ENCODE peak calls at places on chromosome 18, in six cellular contexts. T, Q, P, V, G and B are unnamed samples.

GRCh38 chr18:417495-417894 is 83.0 kb downstream of the COLEC12 start:
- DNase-seq in Q (no peak), V (no peak), G (no peak), P (no peak), T (no peak), B (no peak)

GRCh38 chr18:50649821-50650220 is 89.9 kb downstream of the MAPK4 start:
- DNase-seq in Q (peak; percentile 95), G (no peak), V (no peak), P (no peak), T (peak; percentile 54), B (no peak)

GRCh38 chr18:63936156-63936931 is 12.8 kb upstream of the HMSD start:
- DNase-seq in G (peak; percentile 96), P (peak; percentile 82), T (peak; percentile 83), Q (peak; percentile 88), V (peak; percentile 97), B (peak; percentile 64)

GRCh38 chr18:9988665-9989064 is 74.8 kb downstream of the VAPA start:
- DNase-seq in V (no peak), T (no peak), Q (no peak), P (no peak), G (no peak), B (no peak)

GRCh38 chr18:54590945-54591344 is at the start of gene DYNAP:
- DNase-seq in Q (no peak), T (no peak), P (no peak), V (no peak), G (no peak), B (no peak)

GRCh38 chr18:62454527-62454926 is 68.3 kb upstream of the ZCCHC2 start:
- DNase-seq in Q (no peak), T (no peak), V (no peak), P (no peak), G (no peak), B (no peak)

GRCh38 chr18:67133669-67134068 is 382.9 kb downstream of the DSEL start:
- DNase-seq in G (no peak), T (no peak), P (no peak), Q (no peak), V (no peak), B (no peak)

GRCh38 chr18:12884521-12885323 is 685 bp upstream of the PTPN2 start:
- DNase-seq in G (no peak), P (no peak), T (no peak), Q (no peak), V (peak; percentile 70), B (no peak)

GRCh38 chr18:32300914-32301313 is 111.1 kb downstream of the MEP1B start:
- DNase-seq in V (no peak), T (no peak), G (no peak), Q (no peak), P (no peak), B (no peak)

GRCh38 chr18:76075777-76076176 is 419.3 kb downstream of the ZNF516 start:
- DNase-seq in T (no peak), P (no peak), G (no peak), Q (no peak), V (no peak), B (no peak)

GRCh38 chr18:47981320-47981719 is 50.9 kb upstream of the SMAD2 start:
- DNase-seq in G (no peak), T (no peak), V (no peak), P (no peak), Q (no peak), B (no peak)

GRCh38 chr18:47981830-47982229 is 51.4 kb upstream of the SMAD2 start:
- DNase-seq in G (no peak), P (no peak), V (no peak), Q (no peak), T (no peak), B (no peak)

GRCh38 chr18:47978141-47978540 is 47.7 kb upstream of the SMAD2 start:
- DNase-seq in P (no peak), T (no peak), G (no peak), V (no peak), Q (no peak), B (no peak)

GRCh38 chr18:47978603-47979002 is 48.1 kb upstream of the SMAD2 start:
- DNase-seq in T (no peak), Q (no peak), V (no peak), P (no peak), G (no peak), B (no peak)

DNA sequence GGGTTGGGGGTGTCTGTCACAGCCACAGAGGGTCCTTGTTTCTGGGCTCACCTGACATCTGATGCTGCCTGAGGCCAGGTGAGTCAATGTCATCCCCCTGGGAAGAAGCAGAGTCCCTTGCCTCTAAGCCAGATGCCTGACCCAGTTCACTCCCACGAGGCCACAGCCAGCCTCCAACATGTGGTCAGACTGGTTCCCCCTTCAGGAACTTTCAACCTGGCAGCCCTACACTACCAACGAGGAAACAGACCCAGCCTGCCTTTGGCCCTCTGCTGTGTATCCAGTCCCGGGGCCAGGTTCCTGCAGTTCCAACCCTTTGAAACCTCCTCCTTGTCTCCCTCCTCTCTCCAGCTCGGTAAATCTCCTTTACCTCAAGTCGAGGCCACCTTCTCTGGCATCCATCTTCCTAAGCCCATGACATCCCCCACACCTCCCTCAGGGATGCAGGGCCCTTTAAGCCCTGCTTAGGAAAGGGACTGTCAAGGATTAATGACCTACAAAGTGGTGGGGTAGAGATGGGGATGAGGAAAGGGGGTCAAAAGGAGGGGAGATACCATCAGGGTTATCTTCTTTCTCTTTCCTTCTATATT is 49.2 kb upstream of the SMAD2 start:
- DNase-seq in P (peak; percentile 34), Q (no peak), T (no peak), G (no peak), V (peak; percentile 60), B (no peak)
- TF ChIP-seq POLR2AphosphoS5 in P (no peak), Q (no peak), T (no peak), G (no peak), V (peak; percentile 58), B (no peak)

DNA sequence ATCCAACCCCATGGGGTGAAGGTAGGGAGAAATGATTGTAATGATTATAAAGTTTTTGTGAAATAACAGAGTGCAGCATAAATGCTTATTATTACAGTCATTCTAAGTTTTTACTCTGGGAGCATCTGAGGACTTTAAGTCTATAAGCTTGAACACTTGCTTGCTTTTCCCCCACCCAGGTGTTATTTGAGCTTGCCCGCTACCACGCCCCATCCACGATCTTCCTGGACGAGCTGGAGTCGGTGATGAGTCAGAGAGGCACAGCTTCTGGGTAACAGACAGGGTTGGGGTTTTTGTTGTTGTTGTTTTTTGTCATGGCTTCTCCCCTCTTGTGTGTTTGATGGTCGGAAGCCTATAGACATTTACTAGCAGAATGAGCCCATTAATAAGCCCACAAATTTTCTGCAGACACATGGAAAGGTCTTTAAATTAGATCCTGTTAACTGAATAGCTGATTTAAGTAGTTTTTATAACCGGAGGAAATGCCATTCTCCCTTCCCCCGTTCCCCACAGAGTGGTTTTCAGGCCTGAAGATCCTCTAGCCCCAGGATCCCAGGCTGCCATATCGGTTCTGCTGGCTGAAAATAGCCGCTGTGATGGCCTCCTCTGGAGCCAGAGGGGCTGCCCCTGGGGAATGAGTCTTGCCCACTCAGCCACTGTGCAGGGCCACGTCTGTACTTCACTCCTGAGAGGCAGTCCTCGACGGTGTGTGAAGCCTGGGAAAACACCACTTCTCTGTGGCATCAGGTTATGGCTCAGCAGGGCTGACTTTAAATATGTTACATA is 39.9 kb upstream of the ELOA2 start:
- DNase-seq in P (no peak), V (no peak), Q (no peak), G (no peak), T (peak; percentile 9), B (no peak)
- TF ChIP-seq POLR2AphosphoS5 in P (no peak), V (no peak), Q (no peak), G (no peak), T (no peak), B (no peak)

DNA sequence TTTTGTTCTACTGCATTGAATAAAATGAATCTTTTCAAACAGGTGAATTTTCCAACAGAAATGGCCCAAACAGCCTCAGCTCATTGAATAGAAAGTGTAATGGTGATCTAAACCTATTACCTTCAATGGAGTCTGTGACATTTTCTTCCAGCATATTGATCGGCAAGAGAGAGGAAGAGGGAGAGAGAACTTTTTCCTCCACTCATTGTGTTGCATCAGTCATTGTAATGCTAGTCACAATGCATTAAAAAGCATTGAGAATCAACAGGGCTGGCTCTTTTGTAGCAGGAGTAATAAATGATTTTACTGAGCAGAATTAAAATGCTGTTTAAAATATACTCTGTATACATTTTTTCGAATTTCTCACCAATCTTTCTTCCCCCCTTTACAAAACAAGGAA is 1794.5 kb upstream of the CELF4 start:
- DNase-seq in P (no peak), T (no peak), V (no peak), G (no peak), Q (no peak), B (no peak)
- TF ChIP-seq POLR2AphosphoS5 in P (no peak), T (no peak), V (no peak), G (no peak), Q (no peak), B (no peak)

GRCh38 chr18:45268583-45268982 is 346.7 kb upstream of the SLC14A2 start:
- DNase-seq in P (no peak), V (no peak), T (no peak), Q (no peak), G (no peak), B (no peak)
- TF ChIP-seq POLR2AphosphoS5 in P (no peak), V (no peak), T (no peak), Q (no peak), G (no peak), B (no peak)

GRCh38 chr18:22349317-22349898 is 68.3 kb downstream of the CTAGE1 start:
- DNase-seq in P (no peak), V (no peak), T (no peak), G (no peak), Q (no peak), B (no peak)

GRCh38 chr18:22349966-22350365 is 67.7 kb downstream of the CTAGE1 start:
- DNase-seq in P (no peak), T (no peak), Q (no peak), G (no peak), V (no peak), B (no peak)

GRCh38 chr18:22347624-22348511 is 69.8 kb downstream of the CTAGE1 start:
- DNase-seq in Q (no peak), V (no peak), T (peak; percentile 42), P (no peak), G (no peak), B (no peak)

GRCh38 chr18:22346968-22347611 is 70.6 kb downstream of the CTAGE1 start:
- DNase-seq in P (peak; percentile 79), Q (peak; percentile 71), G (peak; percentile 88), T (peak; percentile 86), V (no peak), B (no peak)

DNA sequence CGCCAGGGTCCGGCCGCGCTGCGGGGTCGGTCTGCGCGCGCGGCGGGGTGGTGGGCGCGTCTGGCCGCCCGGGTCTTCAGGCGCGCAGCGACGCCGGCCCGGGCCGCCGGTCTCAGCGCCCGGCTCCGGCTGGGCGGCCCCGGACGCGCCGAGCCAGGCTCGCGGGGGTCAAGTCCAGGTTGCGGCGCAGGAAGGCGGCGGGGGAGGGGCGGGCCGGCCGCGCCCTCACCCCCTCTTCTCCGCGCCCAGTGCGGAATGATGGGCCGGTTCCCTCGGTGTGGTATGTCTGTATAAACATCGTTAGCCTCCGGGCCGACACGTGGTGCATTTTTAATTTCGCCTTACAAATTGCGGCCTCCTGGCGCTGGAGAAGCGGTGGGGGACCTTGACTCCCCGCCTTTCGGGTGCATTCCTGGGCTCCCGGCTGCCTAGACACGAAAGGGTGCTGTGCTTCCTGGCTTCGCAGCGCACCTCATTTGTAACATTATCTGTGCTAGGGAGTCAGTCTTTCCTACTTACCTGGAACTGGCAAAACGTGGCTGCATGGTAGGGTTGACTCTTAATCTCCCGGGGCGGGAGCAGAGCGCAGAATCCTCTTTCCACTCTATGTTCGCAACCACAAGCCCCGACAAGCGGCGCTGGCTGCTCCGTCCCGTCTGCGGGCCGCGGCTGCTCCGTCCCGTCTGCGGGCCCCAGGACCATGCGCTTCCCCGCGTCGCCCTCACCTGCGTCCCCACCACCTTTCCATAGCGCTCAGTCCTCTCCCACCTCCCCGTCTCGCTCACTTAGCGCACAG is 69.0 kb downstream of the CTAGE1 start:
- DNase-seq in G (peak; percentile 81), Q (no peak), V (no peak), T (peak; percentile 75), P (peak; percentile 60), B (no peak)
- TF ChIP-seq POLR2AphosphoS5 in G (peak; percentile 73), Q (no peak), V (no peak), T (no peak), P (no peak), B (no peak)